ENCODE peak calls at places on chromosomes 16 and 17, in eight cellular contexts. One of them, this sample, is unnamed.
A peak's percentile ranks its signal among the peaks of the same experiment; 100 is the strongest.

GRCh38 chr17:81460856-81461460 is 51.6 kb downstream of the ACTG1 start:
- ATAC-seq in aorta: no peak
- ATAC-seq in right cardiac atrium: no peak
- ATAC-seq in left lung: peak; percentile 12
- ATAC-seq in activated CD8-positive, alpha-beta memory T cell treated with anti-CD3 and anti-CD28 coated beads, Interleukin-2, amount 10 ng/mL, durations not matched to agents 7 days and 5 days: no peak
- ATAC-seq in gastrocnemius medialis: no peak
- ATAC-seq in foreskin keratinocyte: peak; percentile 20
- ATAC-seq in mucosa of descending colon: peak; percentile 14
- ATAC-seq in this sample: no peak

GRCh38 chr17:75549246-75550138 is 24.0 kb downstream of the LLGL2 start:
- ATAC-seq in aorta: no peak
- ATAC-seq in right cardiac atrium: peak; percentile 82
- ATAC-seq in left lung: peak; percentile 94
- ATAC-seq in activated CD8-positive, alpha-beta memory T cell treated with anti-CD3 and anti-CD28 coated beads, Interleukin-2, amount 10 ng/mL, durations not matched to agents 7 days and 5 days: no peak
- ATAC-seq in gastrocnemius medialis: peak; percentile 53
- ATAC-seq in foreskin keratinocyte: peak; percentile 57
- ATAC-seq in mucosa of descending colon: peak; percentile 86
- ATAC-seq in this sample: no peak

GRCh38 chr16:52976539-52977167 is 76.0 kb downstream of the CHD9NB start:
- ATAC-seq in aorta: no peak
- ATAC-seq in right cardiac atrium: peak; percentile 36
- ATAC-seq in left lung: peak; percentile 57
- ATAC-seq in activated CD8-positive, alpha-beta memory T cell treated with anti-CD3 and anti-CD28 coated beads, Interleukin-2, amount 10 ng/mL, durations not matched to agents 7 days and 5 days: no peak
- ATAC-seq in gastrocnemius medialis: peak; percentile 44
- ATAC-seq in foreskin keratinocyte: peak; percentile 81
- ATAC-seq in mucosa of descending colon: peak; percentile 78
- ATAC-seq in this sample: no peak

GRCh38 chr17:8072339-8072726 is 15.2 kb downstream of the ALOX12B start:
- ATAC-seq in aorta: no peak
- ATAC-seq in right cardiac atrium: no peak
- ATAC-seq in left lung: peak; percentile 7
- ATAC-seq in activated CD8-positive, alpha-beta memory T cell treated with anti-CD3 and anti-CD28 coated beads, Interleukin-2, amount 10 ng/mL, durations not matched to agents 7 days and 5 days: no peak
- ATAC-seq in gastrocnemius medialis: no peak
- ATAC-seq in foreskin keratinocyte: no peak
- ATAC-seq in mucosa of descending colon: no peak
- ATAC-seq in this sample: no peak

GRCh38 chr17:54754560-54754959 is 146.1 kb upstream of the TOM1L1 start:
- ATAC-seq in aorta: no peak
- ATAC-seq in right cardiac atrium: no peak
- ATAC-seq in left lung: no peak
- ATAC-seq in activated CD8-positive, alpha-beta memory T cell treated with anti-CD3 and anti-CD28 coated beads, Interleukin-2, amount 10 ng/mL, durations not matched to agents 7 days and 5 days: no peak
- ATAC-seq in gastrocnemius medialis: no peak
- ATAC-seq in foreskin keratinocyte: no peak
- ATAC-seq in mucosa of descending colon: no peak
- ATAC-seq in this sample: no peak

GRCh38 chr17:14318906-14319205 is 18.0 kb downstream of the HS3ST3B1 start:
- ATAC-seq in aorta: no peak
- ATAC-seq in right cardiac atrium: no peak
- ATAC-seq in left lung: no peak
- ATAC-seq in activated CD8-positive, alpha-beta memory T cell treated with anti-CD3 and anti-CD28 coated beads, Interleukin-2, amount 10 ng/mL, durations not matched to agents 7 days and 5 days: no peak
- ATAC-seq in gastrocnemius medialis: no peak
- ATAC-seq in foreskin keratinocyte: no peak
- ATAC-seq in mucosa of descending colon: no peak
- ATAC-seq in this sample: peak; percentile 30

GRCh38 chr16:9112166-9112843 is 20.9 kb downstream of the HAPSTR1 start:
- ATAC-seq in aorta: no peak
- ATAC-seq in right cardiac atrium: peak; percentile 54
- ATAC-seq in left lung: peak; percentile 46
- ATAC-seq in activated CD8-positive, alpha-beta memory T cell treated with anti-CD3 and anti-CD28 coated beads, Interleukin-2, amount 10 ng/mL, durations not matched to agents 7 days and 5 days: no peak
- ATAC-seq in gastrocnemius medialis: no peak
- ATAC-seq in foreskin keratinocyte: no peak
- ATAC-seq in mucosa of descending colon: peak; percentile 57
- ATAC-seq in this sample: no peak

GRCh38 chr16:67874147-67874771 is 1.4 kb downstream of the EDC4 start:
- ATAC-seq in aorta: no peak
- ATAC-seq in right cardiac atrium: no peak
- ATAC-seq in left lung: peak; percentile 11
- ATAC-seq in activated CD8-positive, alpha-beta memory T cell treated with anti-CD3 and anti-CD28 coated beads, Interleukin-2, amount 10 ng/mL, durations not matched to agents 7 days and 5 days: no peak
- ATAC-seq in gastrocnemius medialis: no peak
- ATAC-seq in foreskin keratinocyte: no peak
- ATAC-seq in mucosa of descending colon: no peak
- ATAC-seq in this sample: peak; percentile 21

GRCh38 chr17:50841277-50841948 is 6.0 kb downstream of the WFIKKN2 start:
- ATAC-seq in aorta: no peak
- ATAC-seq in right cardiac atrium: no peak
- ATAC-seq in left lung: no peak
- ATAC-seq in activated CD8-positive, alpha-beta memory T cell treated with anti-CD3 and anti-CD28 coated beads, Interleukin-2, amount 10 ng/mL, durations not matched to agents 7 days and 5 days: no peak
- ATAC-seq in gastrocnemius medialis: no peak
- ATAC-seq in foreskin keratinocyte: no peak
- ATAC-seq in mucosa of descending colon: no peak
- ATAC-seq in this sample: peak; percentile 7

GRCh38 chr17:8060274-8060673 is 21.4 kb downstream of the ALOX15B start:
- ATAC-seq in aorta: peak; percentile 63
- ATAC-seq in right cardiac atrium: no peak
- ATAC-seq in left lung: peak; percentile 22
- ATAC-seq in activated CD8-positive, alpha-beta memory T cell treated with anti-CD3 and anti-CD28 coated beads, Interleukin-2, amount 10 ng/mL, durations not matched to agents 7 days and 5 days: no peak
- ATAC-seq in gastrocnemius medialis: peak; percentile 73
- ATAC-seq in foreskin keratinocyte: peak; percentile 30
- ATAC-seq in mucosa of descending colon: peak; percentile 64
- ATAC-seq in this sample: peak; percentile 44

GRCh38 chr16:24534634-24535033 is 4.7 kb upstream of the RBBP6 start:
- ATAC-seq in aorta: no peak
- ATAC-seq in right cardiac atrium: no peak
- ATAC-seq in left lung: no peak
- ATAC-seq in activated CD8-positive, alpha-beta memory T cell treated with anti-CD3 and anti-CD28 coated beads, Interleukin-2, amount 10 ng/mL, durations not matched to agents 7 days and 5 days: no peak
- ATAC-seq in gastrocnemius medialis: no peak
- ATAC-seq in foreskin keratinocyte: no peak
- ATAC-seq in mucosa of descending colon: no peak
- ATAC-seq in this sample: no peak

GRCh38 chr16:19046062-19046461 is 21.4 kb upstream of the COQ7 start:
- ATAC-seq in aorta: no peak
- ATAC-seq in right cardiac atrium: no peak
- ATAC-seq in left lung: no peak
- ATAC-seq in activated CD8-positive, alpha-beta memory T cell treated with anti-CD3 and anti-CD28 coated beads, Interleukin-2, amount 10 ng/mL, durations not matched to agents 7 days and 5 days: no peak
- ATAC-seq in gastrocnemius medialis: no peak
- ATAC-seq in foreskin keratinocyte: no peak
- ATAC-seq in mucosa of descending colon: no peak
- ATAC-seq in this sample: no peak

GRCh38 chr17:40218740-40219072 is 398 bp upstream of the WIPF2 start:
- ATAC-seq in aorta: peak; percentile 40
- ATAC-seq in right cardiac atrium: peak; percentile 9
- ATAC-seq in left lung: peak; percentile 5
- ATAC-seq in activated CD8-positive, alpha-beta memory T cell treated with anti-CD3 and anti-CD28 coated beads, Interleukin-2, amount 10 ng/mL, durations not matched to agents 7 days and 5 days: peak; percentile 74
- ATAC-seq in gastrocnemius medialis: peak; percentile 12
- ATAC-seq in foreskin keratinocyte: peak; percentile 33
- ATAC-seq in mucosa of descending colon: peak; percentile 43
- ATAC-seq in this sample: peak; percentile 86

GRCh38 chr17:53516643-53517042 is 306.1 kb upstream of the KIF2B start:
- ATAC-seq in aorta: no peak
- ATAC-seq in right cardiac atrium: no peak
- ATAC-seq in left lung: no peak
- ATAC-seq in activated CD8-positive, alpha-beta memory T cell treated with anti-CD3 and anti-CD28 coated beads, Interleukin-2, amount 10 ng/mL, durations not matched to agents 7 days and 5 days: no peak
- ATAC-seq in gastrocnemius medialis: no peak
- ATAC-seq in foreskin keratinocyte: no peak
- ATAC-seq in mucosa of descending colon: no peak
- ATAC-seq in this sample: no peak

GRCh38 chr17:56761387-56761786 is 72.3 kb downstream of the C17orf67 start:
- ATAC-seq in aorta: no peak
- ATAC-seq in right cardiac atrium: no peak
- ATAC-seq in left lung: no peak
- ATAC-seq in activated CD8-positive, alpha-beta memory T cell treated with anti-CD3 and anti-CD28 coated beads, Interleukin-2, amount 10 ng/mL, durations not matched to agents 7 days and 5 days: no peak
- ATAC-seq in gastrocnemius medialis: no peak
- ATAC-seq in foreskin keratinocyte: peak; percentile 18
- ATAC-seq in mucosa of descending colon: no peak
- ATAC-seq in this sample: peak; percentile 53

GRCh38 chr17:38705803-38706624 is 941 bp downstream of the MLLT6 start:
- ATAC-seq in aorta: no peak
- ATAC-seq in right cardiac atrium: no peak
- ATAC-seq in left lung: no peak
- ATAC-seq in activated CD8-positive, alpha-beta memory T cell treated with anti-CD3 and anti-CD28 coated beads, Interleukin-2, amount 10 ng/mL, durations not matched to agents 7 days and 5 days: no peak
- ATAC-seq in gastrocnemius medialis: no peak
- ATAC-seq in foreskin keratinocyte: peak; percentile 4
- ATAC-seq in mucosa of descending colon: no peak
- ATAC-seq in this sample: no peak

GRCh38 chr16:53103811-53104210 is 49.0 kb downstream of the CHD9 start:
- ATAC-seq in aorta: no peak
- ATAC-seq in right cardiac atrium: no peak
- ATAC-seq in left lung: no peak
- ATAC-seq in activated CD8-positive, alpha-beta memory T cell treated with anti-CD3 and anti-CD28 coated beads, Interleukin-2, amount 10 ng/mL, durations not matched to agents 7 days and 5 days: no peak
- ATAC-seq in gastrocnemius medialis: no peak
- ATAC-seq in foreskin keratinocyte: no peak
- ATAC-seq in mucosa of descending colon: no peak
- ATAC-seq in this sample: no peak

GRCh38 chr16:526181-527014 is 1.1 kb upstream of the CAPN15 start:
- ATAC-seq in aorta: peak; percentile 1
- ATAC-seq in right cardiac atrium: peak; percentile 30
- ATAC-seq in left lung: peak; percentile 20
- ATAC-seq in activated CD8-positive, alpha-beta memory T cell treated with anti-CD3 and anti-CD28 coated beads, Interleukin-2, amount 10 ng/mL, durations not matched to agents 7 days and 5 days: no peak
- ATAC-seq in gastrocnemius medialis: peak; percentile 5
- ATAC-seq in foreskin keratinocyte: no peak
- ATAC-seq in mucosa of descending colon: peak; percentile 4
- ATAC-seq in this sample: no peak

GRCh38 chr16:86379505-86379846 is 130.9 kb upstream of the FOXF1 start:
- ATAC-seq in aorta: no peak
- ATAC-seq in right cardiac atrium: no peak
- ATAC-seq in left lung: no peak
- ATAC-seq in activated CD8-positive, alpha-beta memory T cell treated with anti-CD3 and anti-CD28 coated beads, Interleukin-2, amount 10 ng/mL, durations not matched to agents 7 days and 5 days: no peak
- ATAC-seq in gastrocnemius medialis: no peak
- ATAC-seq in foreskin keratinocyte: no peak
- ATAC-seq in mucosa of descending colon: no peak
- ATAC-seq in this sample: no peak

GRCh38 chr17:80919331-80920284 is 72.0 kb upstream of the CHMP6 start:
- ATAC-seq in aorta: peak; percentile 30
- ATAC-seq in right cardiac atrium: peak; percentile 29
- ATAC-seq in left lung: no peak
- ATAC-seq in activated CD8-positive, alpha-beta memory T cell treated with anti-CD3 and anti-CD28 coated beads, Interleukin-2, amount 10 ng/mL, durations not matched to agents 7 days and 5 days: no peak
- ATAC-seq in gastrocnemius medialis: no peak
- ATAC-seq in foreskin keratinocyte: no peak
- ATAC-seq in mucosa of descending colon: no peak
- ATAC-seq in this sample: no peak

GRCh38 chr17:56896968-56897359 is 16.9 kb downstream of the TRIM25 start:
- ATAC-seq in aorta: no peak
- ATAC-seq in right cardiac atrium: no peak
- ATAC-seq in left lung: no peak
- ATAC-seq in activated CD8-positive, alpha-beta memory T cell treated with anti-CD3 and anti-CD28 coated beads, Interleukin-2, amount 10 ng/mL, durations not matched to agents 7 days and 5 days: no peak
- ATAC-seq in gastrocnemius medialis: no peak
- ATAC-seq in foreskin keratinocyte: no peak
- ATAC-seq in mucosa of descending colon: peak; percentile 78
- ATAC-seq in this sample: no peak

GRCh38 chr16:68490829-68491575 is 42.7 kb upstream of the SMPD3 start:
- ATAC-seq in aorta: no peak
- ATAC-seq in right cardiac atrium: no peak
- ATAC-seq in left lung: peak; percentile 94
- ATAC-seq in activated CD8-positive, alpha-beta memory T cell treated with anti-CD3 and anti-CD28 coated beads, Interleukin-2, amount 10 ng/mL, durations not matched to agents 7 days and 5 days: no peak
- ATAC-seq in gastrocnemius medialis: no peak
- ATAC-seq in foreskin keratinocyte: peak; percentile 95
- ATAC-seq in mucosa of descending colon: peak; percentile 88
- ATAC-seq in this sample: no peak

GRCh38 chr16:2237076-2237551 is 870 bp downstream of the DNASE1L2 start:
- ATAC-seq in aorta: no peak
- ATAC-seq in right cardiac atrium: no peak
- ATAC-seq in left lung: no peak
- ATAC-seq in activated CD8-positive, alpha-beta memory T cell treated with anti-CD3 and anti-CD28 coated beads, Interleukin-2, amount 10 ng/mL, durations not matched to agents 7 days and 5 days: no peak
- ATAC-seq in gastrocnemius medialis: no peak
- ATAC-seq in foreskin keratinocyte: no peak
- ATAC-seq in mucosa of descending colon: no peak
- ATAC-seq in this sample: no peak

GRCh38 chr16:90011908-90012501 is 7.3 kb downstream of the DBNDD1 start:
- ATAC-seq in aorta: peak; percentile 28
- ATAC-seq in right cardiac atrium: no peak
- ATAC-seq in left lung: no peak
- ATAC-seq in activated CD8-positive, alpha-beta memory T cell treated with anti-CD3 and anti-CD28 coated beads, Interleukin-2, amount 10 ng/mL, durations not matched to agents 7 days and 5 days: no peak
- ATAC-seq in gastrocnemius medialis: peak; percentile 32
- ATAC-seq in foreskin keratinocyte: no peak
- ATAC-seq in mucosa of descending colon: no peak
- ATAC-seq in this sample: no peak

GRCh38 chr17:57459286-57459915 is 203.1 kb downstream of the MSI2 start:
- ATAC-seq in aorta: no peak
- ATAC-seq in right cardiac atrium: no peak
- ATAC-seq in left lung: no peak
- ATAC-seq in activated CD8-positive, alpha-beta memory T cell treated with anti-CD3 and anti-CD28 coated beads, Interleukin-2, amount 10 ng/mL, durations not matched to agents 7 days and 5 days: peak; percentile 34
- ATAC-seq in gastrocnemius medialis: no peak
- ATAC-seq in foreskin keratinocyte: peak; percentile 62
- ATAC-seq in mucosa of descending colon: peak; percentile 14
- ATAC-seq in this sample: peak; percentile 69

GRCh38 chr17:80660527-80661198 is 116.0 kb downstream of the RPTOR start:
- ATAC-seq in aorta: no peak
- ATAC-seq in right cardiac atrium: no peak
- ATAC-seq in left lung: no peak
- ATAC-seq in activated CD8-positive, alpha-beta memory T cell treated with anti-CD3 and anti-CD28 coated beads, Interleukin-2, amount 10 ng/mL, durations not matched to agents 7 days and 5 days: no peak
- ATAC-seq in gastrocnemius medialis: no peak
- ATAC-seq in foreskin keratinocyte: no peak
- ATAC-seq in mucosa of descending colon: no peak
- ATAC-seq in this sample: no peak

GRCh38 chr17:82072827-82073226 is 7.2 kb upstream of the DUS1L start:
- ATAC-seq in aorta: no peak
- ATAC-seq in right cardiac atrium: no peak
- ATAC-seq in left lung: no peak
- ATAC-seq in activated CD8-positive, alpha-beta memory T cell treated with anti-CD3 and anti-CD28 coated beads, Interleukin-2, amount 10 ng/mL, durations not matched to agents 7 days and 5 days: no peak
- ATAC-seq in gastrocnemius medialis: no peak
- ATAC-seq in foreskin keratinocyte: no peak
- ATAC-seq in mucosa of descending colon: peak; percentile 96
- ATAC-seq in this sample: no peak

GRCh38 chr17:41539071-41539492 is 11.0 kb upstream of the KRT19 start:
- ATAC-seq in aorta: no peak
- ATAC-seq in right cardiac atrium: no peak
- ATAC-seq in left lung: no peak
- ATAC-seq in activated CD8-positive, alpha-beta memory T cell treated with anti-CD3 and anti-CD28 coated beads, Interleukin-2, amount 10 ng/mL, durations not matched to agents 7 days and 5 days: no peak
- ATAC-seq in gastrocnemius medialis: no peak
- ATAC-seq in foreskin keratinocyte: no peak
- ATAC-seq in mucosa of descending colon: no peak
- ATAC-seq in this sample: no peak

GRCh38 chr16:30723725-30724355 is 24.4 kb upstream of the PHKG2 start:
- ATAC-seq in aorta: no peak
- ATAC-seq in right cardiac atrium: peak; percentile 4
- ATAC-seq in left lung: no peak
- ATAC-seq in activated CD8-positive, alpha-beta memory T cell treated with anti-CD3 and anti-CD28 coated beads, Interleukin-2, amount 10 ng/mL, durations not matched to agents 7 days and 5 days: no peak
- ATAC-seq in gastrocnemius medialis: peak; percentile 28
- ATAC-seq in foreskin keratinocyte: no peak
- ATAC-seq in mucosa of descending colon: no peak
- ATAC-seq in this sample: no peak

GRCh38 chr16:88894681-88895300 is 28.3 kb upstream of the PABPN1L start:
- ATAC-seq in aorta: no peak
- ATAC-seq in right cardiac atrium: no peak
- ATAC-seq in left lung: no peak
- ATAC-seq in activated CD8-positive, alpha-beta memory T cell treated with anti-CD3 and anti-CD28 coated beads, Interleukin-2, amount 10 ng/mL, durations not matched to agents 7 days and 5 days: no peak
- ATAC-seq in gastrocnemius medialis: no peak
- ATAC-seq in foreskin keratinocyte: no peak
- ATAC-seq in mucosa of descending colon: no peak
- ATAC-seq in this sample: no peak

GRCh38 chr16:56102159-56102798 is 89.0 kb upstream of the GNAO1 start:
- ATAC-seq in aorta: peak; percentile 81
- ATAC-seq in right cardiac atrium: peak; percentile 93
- ATAC-seq in left lung: peak; percentile 59
- ATAC-seq in activated CD8-positive, alpha-beta memory T cell treated with anti-CD3 and anti-CD28 coated beads, Interleukin-2, amount 10 ng/mL, durations not matched to agents 7 days and 5 days: no peak
- ATAC-seq in gastrocnemius medialis: peak; percentile 21
- ATAC-seq in foreskin keratinocyte: peak; percentile 61
- ATAC-seq in mucosa of descending colon: peak; percentile 36
- ATAC-seq in this sample: no peak

GRCh38 chr16:35194681-35195080 is 1735.3 kb downstream of the TP53TG3F start:
- ATAC-seq in aorta: no peak
- ATAC-seq in right cardiac atrium: no peak
- ATAC-seq in left lung: no peak
- ATAC-seq in activated CD8-positive, alpha-beta memory T cell treated with anti-CD3 and anti-CD28 coated beads, Interleukin-2, amount 10 ng/mL, durations not matched to agents 7 days and 5 days: no peak
- ATAC-seq in gastrocnemius medialis: no peak
- ATAC-seq in foreskin keratinocyte: no peak
- ATAC-seq in mucosa of descending colon: no peak
- ATAC-seq in this sample: no peak

GRCh38 chr17:13297198-13297597 is 279.4 kb upstream of the ELAC2 start:
- ATAC-seq in aorta: no peak
- ATAC-seq in right cardiac atrium: no peak
- ATAC-seq in left lung: no peak
- ATAC-seq in activated CD8-positive, alpha-beta memory T cell treated with anti-CD3 and anti-CD28 coated beads, Interleukin-2, amount 10 ng/mL, durations not matched to agents 7 days and 5 days: no peak
- ATAC-seq in gastrocnemius medialis: no peak
- ATAC-seq in foreskin keratinocyte: no peak
- ATAC-seq in mucosa of descending colon: peak; percentile 98
- ATAC-seq in this sample: no peak

GRCh38 chr17:79131701-79132100 is 57.1 kb downstream of the ENGASE start:
- ATAC-seq in aorta: no peak
- ATAC-seq in right cardiac atrium: no peak
- ATAC-seq in left lung: no peak
- ATAC-seq in activated CD8-positive, alpha-beta memory T cell treated with anti-CD3 and anti-CD28 coated beads, Interleukin-2, amount 10 ng/mL, durations not matched to agents 7 days and 5 days: no peak
- ATAC-seq in gastrocnemius medialis: no peak
- ATAC-seq in foreskin keratinocyte: no peak
- ATAC-seq in mucosa of descending colon: no peak
- ATAC-seq in this sample: no peak